ENCODE peak calls at places on chromosomes 6 and 20, in nine cellular contexts. K is A549; W is left ventricle myocardium inferior; V is PC-3; R is CD4-positive, alpha-beta T cell; X is NT2/D1; I is T-helper 17 cell; T is colonic mucosa; N is endothelial cell of umbilical vein. J is an unnamed sample. For H3K9me3, the result is how much of the 10 kb centered on the place peaks cover.

GRCh38 chr6:136566007-136566487 is 15.8 kb upstream of the MAP7 start:
- DNase-seq in K (no peak), X (no peak), R (no peak), T (peak), I (no peak), W (peak), N (no peak), V (peak), J (no peak)

GRCh38 chr20:53672484-53673129 is 79.0 kb upstream of the ZNF217 start:
- DNase-seq in V (peak), W (no peak), R (no peak), X (no peak), I (no peak), T (no peak), N (no peak), K (no peak), J (no peak)

GRCh38 chr6:148404456-148405022 is 61.9 kb downstream of the SASH1 start:
- DNase-seq in N (no peak), V (no peak), T (no peak), I (no peak), W (no peak), K (no peak), X (no peak), R (no peak), J (no peak)

GRCh38 chr20:63366658-63367360 is 5.7 kb upstream of the CHRNA4 start:
- DNase-seq in K (no peak), R (no peak), N (no peak), V (no peak), I (no peak), T (no peak), W (no peak), X (no peak), J (peak)

GRCh38 chr6:145878591-145879295 is 64.1 kb upstream of the FBXO30 start:
- DNase-seq in X (no peak), V (no peak), I (no peak), T (no peak), K (no peak), N (peak), R (no peak), W (no peak), J (peak)

GRCh38 chr6:146914563-146915483 is 289.4 kb upstream of the STXBP5 start:
- DNase-seq in I (no peak), R (no peak), X (no peak), W (no peak), V (peak), T (no peak), N (peak), K (peak), J (peak)

GRCh38 chr20:24131281-24131680 is 142.7 kb upstream of the GGTLC1 start:
- DNase-seq in W (no peak), T (no peak), N (no peak), R (no peak), X (no peak), V (peak), I (no peak), K (no peak), J (no peak)

GRCh38 chr6:138483911-138484731 is 15.2 kb downstream of the NHSL1 start:
- DNase-seq in K (no peak), R (no peak), N (no peak), V (no peak), I (no peak), T (no peak), W (no peak), X (no peak), J (no peak)

GRCh38 chr6:8131265-8131897 is 29.0 kb upstream of the EEF1E1 start:
- DNase-seq in V (peak), K (peak), T (peak), X (peak), W (no peak), I (no peak), N (peak), R (peak), J (peak)

GRCh38 chr20:17017232-17017631 is 209.6 kb upstream of the PCSK2 start:
- DNase-seq in V (no peak), K (no peak), X (no peak), T (no peak), N (no peak), I (no peak), R (no peak), W (no peak), J (no peak)

GRCh38 chr6:133390168-133390567 is 149.0 kb downstream of the EYA4 start:
- DNase-seq in V (no peak), W (no peak), I (no peak), X (no peak), N (no peak), T (no peak), K (no peak), R (no peak), J (no peak)

GRCh38 chr6:46186583-46186982 is 15.8 kb upstream of the ENPP5 start:
- DNase-seq in T (no peak), I (no peak), V (peak), W (no peak), K (no peak), N (peak), R (no peak), X (no peak), J (no peak)

GRCh38 chr6:159577564-159577963 is 115.5 kb downstream of the SOD2 start:
- DNase-seq in R (no peak), N (no peak), V (peak), T (no peak), K (no peak), X (peak), W (no peak), I (no peak), J (no peak)

DNA sequence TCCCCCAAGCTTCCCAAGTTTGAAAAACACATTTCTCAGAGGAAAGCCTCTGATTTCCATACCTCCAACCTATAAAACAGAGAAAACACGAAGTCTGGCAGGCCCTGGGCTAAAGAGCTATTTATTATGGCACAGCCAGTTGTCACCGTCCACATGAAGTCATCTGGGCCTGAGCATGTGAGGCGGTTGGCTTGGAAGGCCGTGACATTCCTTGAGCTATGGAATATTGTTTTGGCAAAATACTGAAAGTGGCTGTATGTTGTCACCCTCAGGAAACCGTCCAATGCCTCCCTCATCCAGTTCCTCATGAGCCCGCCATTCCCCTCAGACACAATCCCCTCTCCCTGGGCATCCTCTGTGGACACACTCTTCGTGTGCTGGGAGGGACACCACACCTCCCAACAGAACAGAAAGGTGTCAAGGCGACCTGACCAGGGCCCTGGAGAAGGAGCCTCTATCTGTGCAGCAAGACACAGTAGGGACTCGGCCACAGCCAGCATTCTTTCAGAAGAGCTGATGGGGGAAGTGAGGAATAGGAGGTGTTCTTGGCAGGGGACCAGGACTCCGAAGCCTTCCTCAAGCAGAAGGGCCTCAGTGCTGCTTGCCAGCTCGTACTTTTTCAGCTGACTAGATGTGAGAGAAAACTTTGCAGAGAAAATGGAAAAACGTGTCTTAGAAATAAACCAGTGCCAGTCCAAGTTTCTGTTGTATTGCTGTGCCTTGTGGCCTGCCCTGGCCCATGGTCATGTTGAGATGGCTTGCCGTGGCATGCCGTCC is 120.5 kb downstream of the SOD2 start:
- DNase-seq in N (no peak), V (no peak), W (no peak), K (no peak), I (no peak), T (no peak), R (no peak), X (no peak), J (no peak)
- H3K9me3 ChIP-seq in N (under half), V (under half), W (under half), K (under half), I (under half), T (under half), R (under half), X (under half), J (under half)

GRCh38 chr6:151088599-151088935 is 151.2 kb upstream of the AKAP12 start:
- DNase-seq in R (no peak), I (no peak), T (no peak), N (no peak), W (no peak), K (no peak), V (no peak), X (no peak), J (no peak)
- H3K9me3 ChIP-seq in R (under half), I (under half), T (under half), N (under half), W (under half), K (under half), V (under half), X (under half), J (under half)

GRCh38 chr6:17278289-17279061 is 2.7 kb upstream of the RBM24 start:
- DNase-seq in N (peak), I (no peak), W (no peak), X (no peak), R (no peak), V (peak), T (no peak), K (no peak), J (no peak)
- H3K9me3 ChIP-seq in N (under half), I (under half), W (under half), X (under half), R (under half), V (under half), T (under half), K (under half), J (under half)

GRCh38 chr20:29079769-29080690 is 2177.4 kb upstream of the DEFB115 start:
- DNase-seq in K (peak), X (peak), V (no peak), T (peak), N (no peak), W (no peak), R (no peak), I (no peak), J (no peak)
- H3K9me3 ChIP-seq in K (under half), X (under half), V (under half), T (under half), N (under half), W (under half), R (under half), I (under half), J (under half)

J was measured in A673.